ENCODE peak calls at places on chromosomes 12 and 14, in five cellular contexts. B is vagina; Q is CD4-positive, CD25-positive, alpha-beta regulatory T cell; C is adrenal gland; S is SJSA1. L is an unnamed sample.
A peak's percentile ranks its signal among the peaks of the same experiment; 100 is the strongest.

GRCh38 chr14:59013672-59014298 is 174.7 kb upstream of the DAAM1 start:
- DNase-seq in B (no peak), S (no peak), C (no peak), Q (no peak), L (no peak)

GRCh38 chr14:93035917-93036651 is 79.6 kb downstream of the ITPK1 start:
- DNase-seq in S (peak; percentile 88), C (peak; percentile 43), B (no peak), Q (no peak), L (no peak)

GRCh38 chr12:123494124-123494843 is 36.3 kb downstream of the SNRNP35 start:
- DNase-seq in S (no peak), B (no peak), C (no peak), Q (no peak), L (no peak)

GRCh38 chr14:23563473-23564180 is 4.0 kb downstream of the AP1G2 start:
- DNase-seq in C (no peak), Q (no peak), S (no peak), B (no peak), L (no peak)

GRCh38 chr12:78118036-78118435 is 287.3 kb downstream of the NAV3 start:
- DNase-seq in S (no peak), C (no peak), B (no peak), Q (no peak), L (no peak)

GRCh38 chr14:97442363-97442762 is 645.2 kb downstream of the VRK1 start:
- DNase-seq in C (no peak), Q (peak; percentile 25), B (no peak), S (no peak), L (no peak)

GRCh38 chr14:94601961-94602391 is 10.2 kb upstream of the SERPINA3 start:
- DNase-seq in S (peak; percentile 76), C (peak; percentile 90), B (peak; percentile 98), Q (no peak), L (no peak)

GRCh38 chr12:2959194-2959507 is at the start of gene TEAD4:
- DNase-seq in S (peak; percentile 95), B (no peak), C (peak; percentile 53), Q (peak; percentile 19), L (peak; percentile 91)

GRCh38 chr12:114834621-114835020 is 150.6 kb upstream of the TBX3 start:
- DNase-seq in Q (no peak), S (peak; percentile 83), C (no peak), B (no peak), L (no peak)

GRCh38 chr14:58964598-58964928 is 223.9 kb upstream of the DAAM1 start:
- DNase-seq in S (no peak), B (no peak), Q (no peak), C (no peak), L (no peak)

GRCh38 chr14:84036863-84037262 is 1493.1 kb upstream of the FLRT2 start:
- DNase-seq in B (no peak), S (no peak), C (no peak), Q (peak; percentile 0), L (no peak)

GRCh38 chr12:78359530-78359929 is 505.0 kb upstream of the SYT1 start:
- DNase-seq in B (no peak), C (peak; percentile 41), Q (no peak), S (no peak), L (no peak)

GRCh38 chr14:20630340-20631022 is 11.0 kb downstream of the OR6S1 start:
- DNase-seq in S (no peak), B (no peak), Q (peak; percentile 42), C (no peak), L (no peak)

GRCh38 chr12:80512781-80513180 is 68.7 kb downstream of the PTPRQ start:
- DNase-seq in B (no peak), S (no peak), C (no peak), Q (no peak), L (no peak)

GRCh38 chr12:33703221-33703620 is 263.6 kb upstream of the SYT10 start:
- DNase-seq in C (no peak), Q (no peak), S (no peak), B (no peak), L (no peak)

GRCh38 chr12:93341409-93342044 is 36.2 kb upstream of the NUDT4 start:
- DNase-seq in B (no peak), C (no peak), S (no peak), Q (no peak), L (no peak)

GRCh38 chr12:31896514-31897039 is 62.6 kb upstream of the RESF1 start:
- DNase-seq in Q (peak; percentile 96), C (no peak), S (no peak), B (no peak), L (no peak)

GRCh38 chr12:101715045-101715444 is 17.6 kb downstream of the CHPT1 start:
- DNase-seq in C (no peak), Q (no peak), S (no peak), B (no peak), L (no peak)

GRCh38 chr14:54803926-54804719 is 98.5 kb downstream of the GCH1 start:
- DNase-seq in S (no peak), C (no peak), Q (no peak), B (no peak), L (no peak)

GRCh38 chr14:51564986-51565604 is 86.6 kb upstream of the FRMD6 start:
- DNase-seq in Q (no peak), B (no peak), C (no peak), S (peak; percentile 47), L (no peak)

GRCh38 chr12:123748661-123749060 is 13.4 kb upstream of the DNAH10 start:
- DNase-seq in B (no peak), S (no peak), Q (no peak), C (no peak), L (no peak)

GRCh38 chr12:28242129-28242887 is 52.1 kb downstream of the CCDC91 start:
- DNase-seq in S (no peak), C (no peak), B (no peak), Q (no peak), L (no peak)

GRCh38 chr14:102777711-102778615 is 714 bp downstream of the TRAF3 start:
- DNase-seq in C (no peak), Q (peak; percentile 64), B (no peak), S (no peak), L (peak; percentile 71)

GRCh38 chr12:34597548-34598351 is 575.5 kb downstream of the ALG10 start:
- DNase-seq in Q (no peak), C (no peak), S (no peak), B (peak; percentile 64), L (peak; percentile 37)

GRCh38 chr12:15001733-15002471 is 29.1 kb downstream of the PDE6H start:
- DNase-seq in C (peak; percentile 64), Q (no peak), B (no peak), S (no peak), L (peak; percentile 53)

GRCh38 chr14:33884916-33885315 is 66.0 kb downstream of the EGLN3 start:
- DNase-seq in S (no peak), Q (no peak), B (no peak), C (no peak), L (no peak)

GRCh38 chr12:113537751-113538087 is 66.0 kb upstream of the LHX5 start:
- DNase-seq in C (no peak), S (no peak), B (no peak), Q (no peak), L (no peak)

GRCh38 chr14:56650075-56650474 is 70.5 kb downstream of the TMEM260 start:
- DNase-seq in S (no peak), C (peak; percentile 76), B (peak; percentile 70), Q (no peak), L (no peak)

GRCh38 chr12:75725505-75726120 is 214.2 kb upstream of the KRR1 start:
- DNase-seq in Q (no peak), C (no peak), S (peak; percentile 44), B (no peak), L (no peak)

GRCh38 chr12:106132175-106133135 is 6.3 kb downstream of the NUAK1 start:
- DNase-seq in S (no peak), C (no peak), B (no peak), Q (no peak), L (no peak)
- H3K4me1 ChIP-seq in S (peaks cover 71% of the 10 kb centered on the region), C (peaks cover 55% of the 10 kb centered on the region), B (peaks cover 86% of the 10 kb centered on the region), Q (no peaks in the 10 kb centered on the region), L (peaks cover 47% of the 10 kb centered on the region)

GRCh38 chr14:65277027-65277426 is 135.5 kb upstream of the FUT8 start:
- DNase-seq in Q (no peak), C (no peak), B (no peak), S (no peak), L (no peak)
- H3K4me1 ChIP-seq in Q (peaks cover 4% of the 10 kb centered on the region), C (no peaks in the 10 kb centered on the region), B (no peaks in the 10 kb centered on the region), S (peaks cover 5% of the 10 kb centered on the region), L (peaks cover 4% of the 10 kb centered on the region)

GRCh38 chr12:95385646-95386045 is 88.3 kb upstream of the METAP2 start:
- DNase-seq in Q (no peak), C (no peak), S (no peak), B (no peak), L (no peak)

GRCh38 chr12:95385246-95385645 is 88.7 kb upstream of the METAP2 start:
- DNase-seq in B (no peak), C (peak; percentile 18), Q (no peak), S (no peak), L (no peak)

GRCh38 chr12:95390192-95390591 is 83.8 kb upstream of the METAP2 start:
- DNase-seq in S (no peak), Q (no peak), B (no peak), C (no peak), L (no peak)

GRCh38 chr12:95384785-95385184 is 89.2 kb upstream of the METAP2 start:
- DNase-seq in C (no peak), Q (no peak), B (no peak), S (no peak), L (no peak)

DNA sequence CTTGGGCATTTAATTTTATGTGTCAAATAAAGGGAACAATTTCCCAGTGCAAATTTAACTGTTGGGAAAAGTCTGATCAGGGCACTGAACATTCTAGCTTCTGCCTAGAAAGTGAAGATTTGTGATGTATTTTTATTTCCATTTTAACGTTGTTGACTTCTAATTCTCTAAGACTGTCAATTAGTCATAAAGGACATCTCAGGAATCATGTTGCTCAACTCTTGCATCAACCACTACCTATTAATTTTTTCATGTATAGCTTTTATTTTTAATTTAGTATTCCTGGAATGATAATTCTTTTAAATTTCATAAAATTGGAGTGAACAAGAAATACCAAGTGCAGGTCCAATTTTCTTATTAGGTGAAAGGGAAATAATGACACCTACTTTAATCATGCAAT is 87.9 kb upstream of the METAP2 start:
- DNase-seq in B (no peak), C (no peak), S (no peak), Q (no peak), L (no peak)
- H3K4me1 ChIP-seq in B (peaks cover 9% of the 10 kb centered on the region), C (peaks cover 5% of the 10 kb centered on the region), S (peaks cover 14% of the 10 kb centered on the region), Q (no peaks in the 10 kb centered on the region), L (no peaks in the 10 kb centered on the region)

DNA sequence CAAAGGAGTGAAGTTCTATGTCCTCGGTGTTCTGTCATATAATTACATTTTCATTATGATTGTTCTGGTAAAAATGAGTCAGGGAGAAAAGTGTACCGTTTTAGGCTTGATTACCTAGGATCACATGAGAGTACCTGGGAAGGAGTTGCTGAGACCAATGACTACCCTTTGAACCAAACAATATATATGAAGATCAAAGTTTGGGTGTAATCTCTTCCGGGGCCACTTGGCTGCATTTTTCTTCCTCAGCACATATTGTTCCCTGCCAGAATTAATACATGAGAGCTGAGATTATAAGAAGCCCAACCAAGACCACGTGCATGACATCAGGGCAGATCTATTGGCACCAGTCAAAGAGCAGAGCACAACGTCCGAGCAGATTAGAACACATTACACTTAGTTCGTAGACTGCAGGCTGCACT is 41.1 kb upstream of the DHRS7 start:
- DNase-seq in S (no peak), C (no peak), Q (no peak), B (no peak), L (no peak)
- H3K4me1 ChIP-seq in S (no peaks in the 10 kb centered on the region), C (no peaks in the 10 kb centered on the region), Q (no peaks in the 10 kb centered on the region), B (no peaks in the 10 kb centered on the region), L (no peaks in the 10 kb centered on the region)